ENCODE peak calls at places on chromosomes 6 and 20, in five cellular contexts. A is breast epithelium; T is stimulated activated CD8-positive, alpha-beta memory T cell treated with anti-CD3 and anti-CD28 coated beads, Interleukin-15, amount 100 ng/mL, for 1 hour; X is C1 segment of cervical spinal cord; U is stimulated activated CD4-positive, alpha-beta T cell treated with anti-CD3 and anti-CD28 coated beads, Interleukin-4, amount 100 ng/mL, for 24 hours. G is an unnamed sample.

GRCh38 chr20:24917797-24918578 is 31.1 kb upstream of the CST7 start:
- DNase-seq in A (no peak), T (peak), X (peak), U (peak), G (peak)

GRCh38 chr20:50376179-50376887 is 133.8 kb upstream of the PTPN1 start:
- DNase-seq in A (no peak), T (no peak), X (no peak), U (no peak), G (no peak)

GRCh38 chr6:148146717-148147116 is 195.9 kb upstream of the SASH1 start:
- DNase-seq in A (no peak), T (no peak), X (no peak), U (peak), G (no peak)

GRCh38 chr20:844473-845225 is 11.1 kb downstream of the FAM110A start:
- DNase-seq in A (peak), T (peak), X (no peak), U (peak), G (peak)

GRCh38 chr6:44177691-44178423 is 19.2 kb downstream of the CAPN11 start:
- DNase-seq in A (peak), T (no peak), X (no peak), U (no peak), G (peak)

GRCh38 chr6:169252805-169253189 is 849 bp downstream of the THBS2 start:
- DNase-seq in A (no peak), T (no peak), X (no peak), U (no peak), G (peak)

GRCh38 chr20:4167261-4168004 is 152.1 kb upstream of the RNF24 start:
- DNase-seq in A (no peak), T (no peak), X (peak), U (no peak), G (no peak)

GRCh38 chr6:88105741-88106340 is 58.2 kb downstream of the SPACA1 start:
- DNase-seq in A (no peak), T (no peak), X (no peak), U (no peak), G (no peak)

GRCh38 chr20:58797371-58798050 is 53.2 kb downstream of the GNAS-AS1 start:
- DNase-seq in A (no peak), T (no peak), X (no peak), U (no peak), G (no peak)

GRCh38 chr6:125314019-125314581 is 12.3 kb upstream of the HDDC2 start:
- DNase-seq in A (peak), T (peak), X (peak), U (peak), G (peak)

GRCh38 chr6:79946773-79947190 is 571 bp downstream of the ELOVL4 start:
- DNase-seq in A (no peak), T (no peak), X (peak), U (peak), G (peak)

GRCh38 chr20:21090738-21091120 is 15.4 kb downstream of the LINC00237 start:
- DNase-seq in A (no peak), T (no peak), X (no peak), U (no peak), G (no peak)

GRCh38 chr20:760751-761417 is 7.4 kb downstream of the SLC52A3 start:
- DNase-seq in A (no peak), T (no peak), X (no peak), U (peak), G (no peak)

GRCh38 chr20:51022803-51023616 is at the start of gene KCNG1:
- DNase-seq in A (peak), T (no peak), X (no peak), U (peak), G (peak)

GRCh38 chr20:48723308-48724264 is 104.2 kb downstream of the PREX1 start:
- DNase-seq in A (no peak), T (no peak), X (peak), U (no peak), G (peak)

GRCh38 chr6:35972471-35972985 is 51.6 kb upstream of the SRPK1 start:
- DNase-seq in A (no peak), T (no peak), X (no peak), U (no peak), G (no peak)

GRCh38 chr6:138404666-138405337 is 779 bp downstream of the HEBP2 start:
- DNase-seq in A (no peak), T (no peak), X (no peak), U (peak), G (peak)

GRCh38 chr6:139164001-139164400 is 29.1 kb downstream of the HECA start:
- DNase-seq in A (no peak), T (no peak), X (no peak), U (peak), G (no peak)

GRCh38 chr6:109869398-109870165 is 108.5 kb upstream of the GPR6 start:
- DNase-seq in A (no peak), T (no peak), X (peak), U (no peak), G (no peak)

GRCh38 chr20:40897177-40897700 is 131.4 kb upstream of the TOP1 start:
- DNase-seq in A (no peak), T (no peak), X (no peak), U (no peak), G (peak)

GRCh38 chr6:151847064-151847463 is 39.6 kb downstream of the ESR1 start:
- DNase-seq in A (no peak), T (no peak), X (no peak), U (no peak), G (peak)

GRCh38 chr20:11304811-11305210 is 612.9 kb upstream of the BTBD3 start:
- DNase-seq in A (no peak), T (no peak), X (no peak), U (no peak), G (no peak)

GRCh38 chr6:99993146-99993532 is 884 bp downstream of the MCHR2 start:
- DNase-seq in A (no peak), T (no peak), X (no peak), U (no peak), G (no peak)

GRCh38 chr6:151806757-151807512 is 547 bp upstream of the ESR1 start:
- DNase-seq in A (no peak), T (no peak), X (no peak), U (no peak), G (no peak)

GRCh38 chr20:40705413-40705812 is 16.4 kb upstream of the MAFB start:
- DNase-seq in A (no peak), T (no peak), X (no peak), U (no peak), G (no peak)

GRCh38 chr6:81997091-81997926 is 244.8 kb upstream of the TENT5A start:
- DNase-seq in A (no peak), T (no peak), X (no peak), U (no peak), G (peak)

G was measured in adipocyte.